ENCODE peak calls at places on chromosomes 11 and 22, in seven cellular contexts. B, H, C, U, M, L and G are unnamed samples.

GRCh38 chr22:31084811-31085492 is 3.8 kb downstream of the SMTN start:
- DNase-seq in B (peak), H (peak), C (no peak), U (peak), M (peak), L (peak), G (peak)

GRCh38 chr11:94511932-94512781 is at the start of gene C11orf97:
- DNase-seq in B (peak), H (peak), C (peak), U (peak), M (peak), L (peak), G (no peak)

GRCh38 chr11:122661182-122661945 is 5.8 kb downstream of the UBASH3B start:
- DNase-seq in B (no peak), H (no peak), C (peak), U (no peak), M (peak), L (no peak), G (no peak)

GRCh38 chr11:95764267-95764898 is 25.2 kb downstream of the FAM76B start:
- DNase-seq in B (no peak), H (no peak), C (peak), U (peak), M (peak), L (no peak), G (peak)

GRCh38 chr11:75597636-75598035 is 35.6 kb downstream of the SERPINH1 start:
- DNase-seq in B (no peak), H (peak), C (peak), U (no peak), M (peak), L (no peak), G (peak)

GRCh38 chr11:101478587-101479375 is 105.0 kb downstream of the TRPC6 start:
- DNase-seq in B (no peak), H (no peak), C (no peak), U (no peak), M (no peak), L (no peak), G (no peak)

GRCh38 chr22:46143491-46144147 is 6.7 kb upstream of the PPARA start:
- DNase-seq in B (no peak), H (no peak), C (no peak), U (no peak), M (no peak), L (no peak), G (no peak)

GRCh38 chr11:75185866-75186265 is 35.0 kb downstream of the SLCO2B1 start:
- DNase-seq in B (no peak), H (no peak), C (no peak), U (no peak), M (no peak), L (no peak), G (no peak)

GRCh38 chr22:49734882-49735281 is 92.8 kb downstream of the BRD1 start:
- DNase-seq in B (no peak), H (no peak), C (no peak), U (no peak), M (no peak), L (no peak), G (no peak)

GRCh38 chr11:117750357-117750756 is 46.7 kb downstream of the DSCAML1 start:
- DNase-seq in B (no peak), H (no peak), C (no peak), U (no peak), M (no peak), L (no peak), G (no peak)

GRCh38 chr22:49620666-49621065 is 207.0 kb downstream of the BRD1 start:
- DNase-seq in B (no peak), H (no peak), C (no peak), U (no peak), M (no peak), L (peak), G (no peak)

GRCh38 chr22:25475554-25476022 is 88.9 kb upstream of the GRK3 start:
- DNase-seq in B (no peak), H (peak), C (peak), U (no peak), M (peak), L (no peak), G (peak)

GRCh38 chr11:43377380-43377779 is 18.7 kb downstream of the TTC17 start:
- DNase-seq in B (no peak), H (no peak), C (no peak), U (no peak), M (no peak), L (no peak), G (no peak)

GRCh38 chr11:90288207-90288821 is 65.5 kb upstream of the CHORDC1 start:
- DNase-seq in B (no peak), H (peak), C (peak), U (no peak), M (no peak), L (no peak), G (peak)

GRCh38 chr11:99098751-99099150 is 78.0 kb downstream of the CNTN5 start:
- DNase-seq in B (no peak), H (no peak), C (no peak), U (no peak), M (no peak), L (no peak), G (no peak)

GRCh38 chr11:25423436-25424184 is 908.3 kb upstream of the ANO3 start:
- DNase-seq in B (no peak), H (peak), C (no peak), U (no peak), M (no peak), L (no peak), G (no peak)

GRCh38 chr11:2446590-2447252 is 1.9 kb downstream of the KCNQ1 start:
- DNase-seq in B (no peak), H (no peak), C (no peak), U (no peak), M (no peak), L (no peak), G (no peak)